ENCODE peak calls at places on chromosomes 1 and 21, in seven cellular contexts. One of them, this sample, is unnamed.

GRCh38 chr1:1550591-1551432 is 10.4 kb upstream of the TMEM240 start:
- DNase-seq in heart right ventricle: no peak
- DNase-seq in brain microvascular endothelial cell: peak; percentile 71
- DNase-seq in fibroblast of mammary gland: peak; percentile 80
- DNase-seq in Panc1: no peak
- DNase-seq in colonic mucosa: no peak
- DNase-seq in sigmoid colon: no peak
- DNase-seq in this sample: peak; percentile 52

GRCh38 chr1:212982430-212983152 is 32.2 kb downstream of the VASH2 start:
- DNase-seq in sigmoid colon: no peak
- DNase-seq in colonic mucosa: no peak
- DNase-seq in fibroblast of mammary gland: no peak
- DNase-seq in Panc1: no peak
- DNase-seq in brain microvascular endothelial cell: no peak
- DNase-seq in heart right ventricle: peak; percentile 54
- DNase-seq in this sample: no peak

GRCh38 chr1:93690921-93691789 is 9.5 kb upstream of the BCAR3 start:
- DNase-seq in sigmoid colon: peak; percentile 46
- DNase-seq in Panc1: no peak
- DNase-seq in brain microvascular endothelial cell: no peak
- DNase-seq in colonic mucosa: peak; percentile 43
- DNase-seq in fibroblast of mammary gland: no peak
- DNase-seq in heart right ventricle: no peak
- DNase-seq in this sample: no peak

GRCh38 chr1:161502181-161502580 is 3.1 kb upstream of the FCGR2A start:
- DNase-seq in colonic mucosa: no peak
- DNase-seq in heart right ventricle: no peak
- DNase-seq in fibroblast of mammary gland: no peak
- DNase-seq in sigmoid colon: no peak
- DNase-seq in brain microvascular endothelial cell: no peak
- DNase-seq in Panc1: no peak
- DNase-seq in this sample: no peak

GRCh38 chr1:5265416-5266075 is 611.1 kb downstream of the AJAP1 start:
- DNase-seq in Panc1: no peak
- DNase-seq in fibroblast of mammary gland: no peak
- DNase-seq in brain microvascular endothelial cell: no peak
- DNase-seq in sigmoid colon: peak; percentile 26
- DNase-seq in heart right ventricle: no peak
- DNase-seq in colonic mucosa: no peak
- DNase-seq in this sample: no peak

GRCh38 chr21:43299441-43300277 is 127.3 kb downstream of the SIK1 start:
- DNase-seq in heart right ventricle: no peak
- DNase-seq in Panc1: no peak
- DNase-seq in colonic mucosa: no peak
- DNase-seq in fibroblast of mammary gland: no peak
- DNase-seq in sigmoid colon: no peak
- DNase-seq in brain microvascular endothelial cell: no peak
- DNase-seq in this sample: no peak

GRCh38 chr1:205237526-205238484 is 10.1 kb downstream of the TMCC2 start:
- DNase-seq in brain microvascular endothelial cell: no peak
- DNase-seq in colonic mucosa: no peak
- DNase-seq in Panc1: no peak
- DNase-seq in heart right ventricle: no peak
- DNase-seq in fibroblast of mammary gland: no peak
- DNase-seq in sigmoid colon: no peak
- DNase-seq in this sample: no peak

GRCh38 chr1:24142546-24143431 is at the start of gene IL22RA1:
- DNase-seq in Panc1: no peak
- DNase-seq in heart right ventricle: no peak
- DNase-seq in sigmoid colon: peak; percentile 61
- DNase-seq in brain microvascular endothelial cell: peak; percentile 12
- DNase-seq in colonic mucosa: peak; percentile 90
- DNase-seq in fibroblast of mammary gland: no peak
- DNase-seq in this sample: no peak

GRCh38 chr21:14403681-14404318 is 20.9 kb upstream of the HSPA13 start:
- DNase-seq in brain microvascular endothelial cell: peak; percentile 31
- DNase-seq in heart right ventricle: no peak
- DNase-seq in sigmoid colon: no peak
- DNase-seq in Panc1: no peak
- DNase-seq in fibroblast of mammary gland: peak; percentile 45
- DNase-seq in colonic mucosa: no peak
- DNase-seq in this sample: peak; percentile 19

GRCh38 chr1:206555473-206555935 is 48.2 kb downstream of the RASSF5 start:
- DNase-seq in sigmoid colon: no peak
- DNase-seq in Panc1: no peak
- DNase-seq in fibroblast of mammary gland: no peak
- DNase-seq in heart right ventricle: peak; percentile 32
- DNase-seq in brain microvascular endothelial cell: peak; percentile 7
- DNase-seq in colonic mucosa: no peak
- DNase-seq in this sample: no peak

GRCh38 chr21:43289966-43290365 is 121.2 kb downstream of the CRYAA start:
- DNase-seq in sigmoid colon: no peak
- DNase-seq in colonic mucosa: no peak
- DNase-seq in brain microvascular endothelial cell: no peak
- DNase-seq in fibroblast of mammary gland: no peak
- DNase-seq in heart right ventricle: no peak
- DNase-seq in Panc1: no peak
- DNase-seq in this sample: no peak

GRCh38 chr1:43711049-43711448 is 3.7 kb downstream of the ST3GAL3 start:
- DNase-seq in heart right ventricle: no peak
- DNase-seq in Panc1: peak; percentile 43
- DNase-seq in fibroblast of mammary gland: peak; percentile 92
- DNase-seq in brain microvascular endothelial cell: peak; percentile 88
- DNase-seq in colonic mucosa: no peak
- DNase-seq in sigmoid colon: no peak
- DNase-seq in this sample: peak; percentile 92

GRCh38 chr1:71350805-71351204 is 270.0 kb upstream of the ZRANB2 start:
- DNase-seq in fibroblast of mammary gland: peak; percentile 40
- DNase-seq in Panc1: no peak
- DNase-seq in sigmoid colon: no peak
- DNase-seq in heart right ventricle: no peak
- DNase-seq in colonic mucosa: no peak
- DNase-seq in brain microvascular endothelial cell: no peak
- DNase-seq in this sample: no peak

GRCh38 chr1:113153116-113153803 is 80.3 kb downstream of the LRIG2 start:
- DNase-seq in brain microvascular endothelial cell: no peak
- DNase-seq in Panc1: no peak
- DNase-seq in heart right ventricle: no peak
- DNase-seq in sigmoid colon: no peak
- DNase-seq in colonic mucosa: peak; percentile 51
- DNase-seq in fibroblast of mammary gland: peak; percentile 45
- DNase-seq in this sample: no peak

GRCh38 chr1:203769505-203770343 is 4.7 kb downstream of the LAX1 start:
- DNase-seq in colonic mucosa: peak; percentile 86
- DNase-seq in heart right ventricle: peak; percentile 79
- DNase-seq in Panc1: no peak
- DNase-seq in sigmoid colon: peak; percentile 92
- DNase-seq in fibroblast of mammary gland: peak; percentile 93
- DNase-seq in brain microvascular endothelial cell: peak; percentile 38
- DNase-seq in this sample: peak; percentile 76

GRCh38 chr1:38114231-38114630 is 67.6 kb upstream of the POU3F1 start:
- DNase-seq in brain microvascular endothelial cell: no peak
- DNase-seq in sigmoid colon: no peak
- DNase-seq in heart right ventricle: no peak
- DNase-seq in fibroblast of mammary gland: peak; percentile 11
- DNase-seq in colonic mucosa: no peak
- DNase-seq in Panc1: no peak
- DNase-seq in this sample: peak; percentile 5

GRCh38 chr1:215900684-215901083 is 333.6 kb downstream of the KCTD3 start:
- DNase-seq in heart right ventricle: no peak
- DNase-seq in colonic mucosa: no peak
- DNase-seq in sigmoid colon: no peak
- DNase-seq in brain microvascular endothelial cell: no peak
- DNase-seq in fibroblast of mammary gland: no peak
- DNase-seq in Panc1: no peak
- DNase-seq in this sample: no peak

GRCh38 chr1:212432163-212432705 is 486 bp upstream of the NENF start:
- DNase-seq in Panc1: no peak
- DNase-seq in brain microvascular endothelial cell: no peak
- DNase-seq in fibroblast of mammary gland: no peak
- DNase-seq in sigmoid colon: no peak
- DNase-seq in heart right ventricle: no peak
- DNase-seq in colonic mucosa: no peak
- DNase-seq in this sample: no peak

GRCh38 chr1:95041491-95042165 is 31.1 kb downstream of the ALG14 start:
- DNase-seq in brain microvascular endothelial cell: peak; percentile 83
- DNase-seq in fibroblast of mammary gland: peak; percentile 89
- DNase-seq in heart right ventricle: peak; percentile 76
- DNase-seq in sigmoid colon: peak; percentile 86
- DNase-seq in Panc1: peak; percentile 32
- DNase-seq in colonic mucosa: peak; percentile 66
- DNase-seq in this sample: peak; percentile 87

GRCh38 chr1:10251325-10252103 is 41.1 kb downstream of the KIF1B start:
- DNase-seq in heart right ventricle: no peak
- DNase-seq in colonic mucosa: no peak
- DNase-seq in Panc1: no peak
- DNase-seq in fibroblast of mammary gland: peak; percentile 85
- DNase-seq in brain microvascular endothelial cell: peak; percentile 47
- DNase-seq in sigmoid colon: no peak
- DNase-seq in this sample: peak; percentile 35

GRCh38 chr1:67159233-67159632 is 7.0 kb upstream of the IL23R start:
- DNase-seq in brain microvascular endothelial cell: no peak
- DNase-seq in heart right ventricle: no peak
- DNase-seq in sigmoid colon: no peak
- DNase-seq in fibroblast of mammary gland: no peak
- DNase-seq in colonic mucosa: no peak
- DNase-seq in Panc1: no peak
- DNase-seq in this sample: no peak

GRCh38 chr1:28668956-28669719 is 554 bp downstream of the GMEB1 start:
- DNase-seq in brain microvascular endothelial cell: peak; percentile 12
- DNase-seq in colonic mucosa: peak; percentile 45
- DNase-seq in heart right ventricle: peak; percentile 57
- DNase-seq in sigmoid colon: peak; percentile 77
- DNase-seq in Panc1: no peak
- DNase-seq in fibroblast of mammary gland: peak; percentile 38
- DNase-seq in this sample: peak; percentile 16

GRCh38 chr1:39110325-39110851 is 84.2 kb downstream of the NDUFS5 start:
- DNase-seq in heart right ventricle: no peak
- DNase-seq in sigmoid colon: no peak
- DNase-seq in fibroblast of mammary gland: peak; percentile 96
- DNase-seq in colonic mucosa: no peak
- DNase-seq in Panc1: no peak
- DNase-seq in brain microvascular endothelial cell: peak; percentile 66
- DNase-seq in this sample: peak; percentile 82

GRCh38 chr1:12031039-12031980 is 12.0 kb downstream of the MIIP start:
- DNase-seq in colonic mucosa: peak; percentile 34
- DNase-seq in sigmoid colon: no peak
- DNase-seq in Panc1: no peak
- DNase-seq in heart right ventricle: no peak
- DNase-seq in fibroblast of mammary gland: peak; percentile 45
- DNase-seq in brain microvascular endothelial cell: peak; percentile 20
- DNase-seq in this sample: no peak

GRCh38 chr1:218516526-218516925 is 171.4 kb downstream of the TGFB2 start:
- DNase-seq in brain microvascular endothelial cell: no peak
- DNase-seq in heart right ventricle: no peak
- DNase-seq in colonic mucosa: no peak
- DNase-seq in sigmoid colon: no peak
- DNase-seq in fibroblast of mammary gland: no peak
- DNase-seq in Panc1: no peak
- DNase-seq in this sample: no peak

DNA sequence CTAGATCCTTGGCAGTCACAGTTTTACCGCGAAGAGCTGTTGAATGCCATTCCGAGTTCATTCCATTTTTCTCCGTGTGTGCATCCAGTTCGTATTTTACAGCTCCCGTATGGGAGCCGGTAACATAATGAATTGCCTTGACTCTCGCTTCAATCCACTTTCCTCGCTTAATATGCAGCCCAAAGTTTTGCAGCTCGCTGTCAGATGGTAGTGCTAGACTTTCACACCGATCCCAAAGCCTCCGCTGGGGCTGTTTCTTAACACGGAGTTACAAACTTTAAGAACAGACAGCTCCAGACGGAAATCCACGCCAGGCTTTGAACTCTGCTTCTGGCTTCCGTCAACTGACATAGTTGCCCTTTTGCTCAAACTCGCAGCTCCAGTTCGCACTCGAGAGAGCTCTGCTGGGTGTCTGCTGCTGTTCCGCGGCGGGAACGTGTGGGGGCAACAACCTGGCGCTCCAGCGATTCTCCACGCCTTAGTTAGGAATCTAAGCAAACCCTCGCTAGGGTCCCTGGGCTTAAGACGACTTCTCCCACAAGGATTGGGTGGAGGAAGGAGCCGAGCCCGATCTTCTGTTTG is 3.5 kb upstream of the ARID1A start:
- DNase-seq in Panc1: peak; percentile 94
- DNase-seq in heart right ventricle: peak; percentile 89
- DNase-seq in sigmoid colon: peak; percentile 95
- DNase-seq in brain microvascular endothelial cell: peak; percentile 93
- DNase-seq in fibroblast of mammary gland: peak; percentile 91
- DNase-seq in colonic mucosa: peak; percentile 91
- DNase-seq in this sample: peak; percentile 92
- TF ChIP-seq CTCF in Panc1: no peak
- TF ChIP-seq CTCF in heart right ventricle: no peak
- TF ChIP-seq CTCF in sigmoid colon: no peak
- TF ChIP-seq CTCF in brain microvascular endothelial cell: peak; percentile 42
- TF ChIP-seq CTCF in fibroblast of mammary gland: no peak
- TF ChIP-seq CTCF in colonic mucosa: no peak
- TF ChIP-seq CTCF in this sample: peak; percentile 31

GRCh38 chr1:169485427-169486280 is at the start of gene SLC19A2:
- DNase-seq in sigmoid colon: peak; percentile 100
- DNase-seq in Panc1: peak; percentile 91
- DNase-seq in fibroblast of mammary gland: peak; percentile 99
- DNase-seq in colonic mucosa: peak; percentile 100
- DNase-seq in heart right ventricle: peak; percentile 99
- DNase-seq in brain microvascular endothelial cell: peak; percentile 99
- DNase-seq in this sample: peak; percentile 100
- TF ChIP-seq CTCF in sigmoid colon: no peak
- TF ChIP-seq CTCF in Panc1: peak; percentile 35
- TF ChIP-seq CTCF in fibroblast of mammary gland: peak; percentile 26
- TF ChIP-seq CTCF in colonic mucosa: no peak
- TF ChIP-seq CTCF in heart right ventricle: peak; percentile 20
- TF ChIP-seq CTCF in brain microvascular endothelial cell: peak; percentile 48
- TF ChIP-seq CTCF in this sample: peak; percentile 39

GRCh38 chr1:175307160-175307559 is 114.6 kb upstream of the KIAA0040 start:
- DNase-seq in Panc1: no peak
- DNase-seq in heart right ventricle: no peak
- DNase-seq in colonic mucosa: no peak
- DNase-seq in brain microvascular endothelial cell: no peak
- DNase-seq in fibroblast of mammary gland: no peak
- DNase-seq in sigmoid colon: no peak
- DNase-seq in this sample: no peak
- TF ChIP-seq CTCF in Panc1: no peak
- TF ChIP-seq CTCF in heart right ventricle: no peak
- TF ChIP-seq CTCF in colonic mucosa: no peak
- TF ChIP-seq CTCF in brain microvascular endothelial cell: no peak
- TF ChIP-seq CTCF in fibroblast of mammary gland: no peak
- TF ChIP-seq CTCF in sigmoid colon: no peak
- TF ChIP-seq CTCF in this sample: no peak

DNA sequence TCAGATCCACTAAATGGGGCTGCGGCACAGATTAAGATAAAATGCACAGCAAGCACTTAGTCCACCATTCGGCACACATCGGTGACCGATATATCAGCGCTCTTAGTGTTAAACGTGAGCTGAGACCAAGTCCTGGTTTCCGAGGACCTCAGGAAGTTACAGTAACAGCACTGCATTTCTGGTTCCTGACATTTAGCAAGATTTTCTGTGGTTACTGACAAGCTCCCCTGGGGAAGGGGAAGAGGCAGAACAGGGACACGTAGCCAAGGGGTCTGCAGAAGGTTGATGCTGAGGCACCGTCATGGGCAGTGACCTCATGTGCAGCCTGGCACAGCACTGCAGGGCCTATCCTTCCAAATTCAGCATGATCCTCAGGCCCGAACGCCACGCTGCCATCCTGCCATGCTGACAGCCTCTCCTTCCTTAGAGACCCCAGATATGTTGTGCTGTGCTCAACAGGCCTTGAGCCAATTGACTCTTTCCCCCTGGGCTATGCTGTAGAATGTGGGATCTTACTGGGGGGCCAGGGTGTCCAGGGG is 13.4 kb upstream of the PEF1 start:
- DNase-seq in fibroblast of mammary gland: no peak
- DNase-seq in sigmoid colon: peak; percentile 49
- DNase-seq in heart right ventricle: no peak
- DNase-seq in Panc1: no peak
- DNase-seq in colonic mucosa: no peak
- DNase-seq in brain microvascular endothelial cell: no peak
- DNase-seq in this sample: no peak
- TF ChIP-seq CTCF in fibroblast of mammary gland: no peak
- TF ChIP-seq CTCF in sigmoid colon: no peak
- TF ChIP-seq CTCF in heart right ventricle: no peak
- TF ChIP-seq CTCF in Panc1: no peak
- TF ChIP-seq CTCF in colonic mucosa: no peak
- TF ChIP-seq CTCF in brain microvascular endothelial cell: no peak
- TF ChIP-seq CTCF in this sample: no peak